ENCODE peak calls at places on chromosomes 6 and 20, in ten cellular contexts. One of them, this sample, is unnamed.

GRCh38 chr6:11025911-11026635 is 18.0 kb downstream of the ELOVL2 start:
- DNase-seq in astrocyte of the spinal cord: no peak
- DNase-seq in left colon: no peak
- DNase-seq in A549: no peak
- DNase-seq in NCI-H510A treated with DMSO at 0.1 percent for 48 hours: no peak
- DNase-seq in nucleus accumbens: no peak
- DNase-seq in stimulated activated CD4-positive, alpha-beta T cell treated with anti-CD3 and anti-CD28 coated beads, Interleukin-4, amount 100 ng/mL, for 1 hour: no peak
- DNase-seq in foreskin keratinocyte: no peak
- DNase-seq in EH: no peak
- DNase-seq in cortex of kidney: no peak
- DNase-seq in this sample: no peak

GRCh38 chr6:35735452-35735851 is 1.4 kb upstream of the ARMC12 start:
- DNase-seq in astrocyte of the spinal cord: no peak
- DNase-seq in left colon: peak
- DNase-seq in A549: no peak
- DNase-seq in NCI-H510A treated with DMSO at 0.1 percent for 48 hours: no peak
- DNase-seq in nucleus accumbens: no peak
- DNase-seq in stimulated activated CD4-positive, alpha-beta T cell treated with anti-CD3 and anti-CD28 coated beads, Interleukin-4, amount 100 ng/mL, for 1 hour: no peak
- DNase-seq in foreskin keratinocyte: no peak
- DNase-seq in EH: no peak
- DNase-seq in cortex of kidney: no peak
- DNase-seq in this sample: no peak

GRCh38 chr6:105601541-105602174 is 198.8 kb upstream of the PREP start:
- DNase-seq in astrocyte of the spinal cord: peak
- DNase-seq in left colon: peak
- DNase-seq in A549: peak
- DNase-seq in NCI-H510A treated with DMSO at 0.1 percent for 48 hours: no peak
- DNase-seq in nucleus accumbens: peak
- DNase-seq in stimulated activated CD4-positive, alpha-beta T cell treated with anti-CD3 and anti-CD28 coated beads, Interleukin-4, amount 100 ng/mL, for 1 hour: peak
- DNase-seq in foreskin keratinocyte: peak
- DNase-seq in EH: peak
- DNase-seq in cortex of kidney: no peak
- DNase-seq in this sample: no peak

GRCh38 chr20:9442858-9443257 is 71.5 kb upstream of the LAMP5 start:
- DNase-seq in astrocyte of the spinal cord: no peak
- DNase-seq in left colon: no peak
- DNase-seq in A549: no peak
- DNase-seq in NCI-H510A treated with DMSO at 0.1 percent for 48 hours: no peak
- DNase-seq in nucleus accumbens: no peak
- DNase-seq in stimulated activated CD4-positive, alpha-beta T cell treated with anti-CD3 and anti-CD28 coated beads, Interleukin-4, amount 100 ng/mL, for 1 hour: no peak
- DNase-seq in foreskin keratinocyte: no peak
- DNase-seq in EH: peak
- DNase-seq in cortex of kidney: no peak
- DNase-seq in this sample: no peak

GRCh38 chr6:152636675-152637421 is at the start of gene SYNE1:
- DNase-seq in astrocyte of the spinal cord: peak
- DNase-seq in left colon: no peak
- DNase-seq in A549: peak
- DNase-seq in NCI-H510A treated with DMSO at 0.1 percent for 48 hours: peak
- DNase-seq in nucleus accumbens: peak
- DNase-seq in stimulated activated CD4-positive, alpha-beta T cell treated with anti-CD3 and anti-CD28 coated beads, Interleukin-4, amount 100 ng/mL, for 1 hour: no peak
- DNase-seq in foreskin keratinocyte: no peak
- DNase-seq in EH: peak
- DNase-seq in cortex of kidney: no peak
- DNase-seq in this sample: no peak

GRCh38 chr6:141463237-141463977 is 669.3 kb upstream of the GJE1 start:
- DNase-seq in astrocyte of the spinal cord: peak
- DNase-seq in left colon: no peak
- DNase-seq in A549: no peak
- DNase-seq in NCI-H510A treated with DMSO at 0.1 percent for 48 hours: no peak
- DNase-seq in nucleus accumbens: no peak
- DNase-seq in stimulated activated CD4-positive, alpha-beta T cell treated with anti-CD3 and anti-CD28 coated beads, Interleukin-4, amount 100 ng/mL, for 1 hour: no peak
- DNase-seq in foreskin keratinocyte: no peak
- DNase-seq in EH: peak
- DNase-seq in cortex of kidney: no peak
- DNase-seq in this sample: no peak

GRCh38 chr20:57037689-57038088 is 228.8 kb downstream of the BMP7 start:
- DNase-seq in astrocyte of the spinal cord: no peak
- DNase-seq in left colon: no peak
- DNase-seq in A549: no peak
- DNase-seq in NCI-H510A treated with DMSO at 0.1 percent for 48 hours: no peak
- DNase-seq in nucleus accumbens: no peak
- DNase-seq in stimulated activated CD4-positive, alpha-beta T cell treated with anti-CD3 and anti-CD28 coated beads, Interleukin-4, amount 100 ng/mL, for 1 hour: no peak
- DNase-seq in foreskin keratinocyte: peak
- DNase-seq in EH: no peak
- DNase-seq in cortex of kidney: no peak
- DNase-seq in this sample: peak

GRCh38 chr6:34630040-34630439 is 66.5 kb downstream of the ILRUN start:
- DNase-seq in astrocyte of the spinal cord: peak
- DNase-seq in left colon: no peak
- DNase-seq in A549: peak
- DNase-seq in NCI-H510A treated with DMSO at 0.1 percent for 48 hours: no peak
- DNase-seq in nucleus accumbens: no peak
- DNase-seq in stimulated activated CD4-positive, alpha-beta T cell treated with anti-CD3 and anti-CD28 coated beads, Interleukin-4, amount 100 ng/mL, for 1 hour: no peak
- DNase-seq in foreskin keratinocyte: peak
- DNase-seq in EH: peak
- DNase-seq in cortex of kidney: no peak
- DNase-seq in this sample: no peak

GRCh38 chr6:130906736-130907381 is 79.7 kb downstream of the SMLR1 start:
- DNase-seq in astrocyte of the spinal cord: peak
- DNase-seq in left colon: no peak
- DNase-seq in A549: no peak
- DNase-seq in NCI-H510A treated with DMSO at 0.1 percent for 48 hours: no peak
- DNase-seq in nucleus accumbens: no peak
- DNase-seq in stimulated activated CD4-positive, alpha-beta T cell treated with anti-CD3 and anti-CD28 coated beads, Interleukin-4, amount 100 ng/mL, for 1 hour: no peak
- DNase-seq in foreskin keratinocyte: peak
- DNase-seq in EH: peak
- DNase-seq in cortex of kidney: no peak
- DNase-seq in this sample: no peak

GRCh38 chr20:21395666-21396044 is 1.7 kb downstream of the NKX2-4 start:
- DNase-seq in astrocyte of the spinal cord: no peak
- DNase-seq in left colon: no peak
- DNase-seq in A549: no peak
- DNase-seq in NCI-H510A treated with DMSO at 0.1 percent for 48 hours: no peak
- DNase-seq in nucleus accumbens: no peak
- DNase-seq in stimulated activated CD4-positive, alpha-beta T cell treated with anti-CD3 and anti-CD28 coated beads, Interleukin-4, amount 100 ng/mL, for 1 hour: peak
- DNase-seq in foreskin keratinocyte: no peak
- DNase-seq in EH: no peak
- DNase-seq in cortex of kidney: no peak
- DNase-seq in this sample: no peak

GRCh38 chr6:55636406-55637102 is 57.6 kb upstream of the HMGCLL1 start:
- DNase-seq in astrocyte of the spinal cord: peak
- DNase-seq in left colon: no peak
- DNase-seq in A549: peak
- DNase-seq in NCI-H510A treated with DMSO at 0.1 percent for 48 hours: peak
- DNase-seq in nucleus accumbens: no peak
- DNase-seq in stimulated activated CD4-positive, alpha-beta T cell treated with anti-CD3 and anti-CD28 coated beads, Interleukin-4, amount 100 ng/mL, for 1 hour: no peak
- DNase-seq in foreskin keratinocyte: peak
- DNase-seq in EH: peak
- DNase-seq in cortex of kidney: no peak
- DNase-seq in this sample: no peak

GRCh38 chr20:9838378-9839295 is at the start of gene PAK5:
- DNase-seq in astrocyte of the spinal cord: peak
- DNase-seq in left colon: no peak
- DNase-seq in A549: peak
- DNase-seq in NCI-H510A treated with DMSO at 0.1 percent for 48 hours: peak
- DNase-seq in nucleus accumbens: peak
- DNase-seq in stimulated activated CD4-positive, alpha-beta T cell treated with anti-CD3 and anti-CD28 coated beads, Interleukin-4, amount 100 ng/mL, for 1 hour: no peak
- DNase-seq in foreskin keratinocyte: no peak
- DNase-seq in EH: peak
- DNase-seq in cortex of kidney: no peak
- DNase-seq in this sample: no peak

GRCh38 chr20:36470482-36471062 is 70.7 kb upstream of the MYL9 start:
- DNase-seq in astrocyte of the spinal cord: no peak
- DNase-seq in left colon: no peak
- DNase-seq in A549: no peak
- DNase-seq in NCI-H510A treated with DMSO at 0.1 percent for 48 hours: peak
- DNase-seq in nucleus accumbens: no peak
- DNase-seq in stimulated activated CD4-positive, alpha-beta T cell treated with anti-CD3 and anti-CD28 coated beads, Interleukin-4, amount 100 ng/mL, for 1 hour: no peak
- DNase-seq in foreskin keratinocyte: no peak
- DNase-seq in EH: no peak
- DNase-seq in cortex of kidney: no peak
- DNase-seq in this sample: peak

GRCh38 chr6:34791164-34791841 is 580 bp upstream of the BLTP3A start:
- DNase-seq in astrocyte of the spinal cord: peak
- DNase-seq in left colon: peak
- DNase-seq in A549: peak
- DNase-seq in NCI-H510A treated with DMSO at 0.1 percent for 48 hours: peak
- DNase-seq in nucleus accumbens: peak
- DNase-seq in stimulated activated CD4-positive, alpha-beta T cell treated with anti-CD3 and anti-CD28 coated beads, Interleukin-4, amount 100 ng/mL, for 1 hour: peak
- DNase-seq in foreskin keratinocyte: peak
- DNase-seq in EH: peak
- DNase-seq in cortex of kidney: no peak
- DNase-seq in this sample: peak

GRCh38 chr6:165972139-165972802 is 195.4 kb downstream of the TBXT start:
- DNase-seq in astrocyte of the spinal cord: no peak
- DNase-seq in left colon: no peak
- DNase-seq in A549: no peak
- DNase-seq in NCI-H510A treated with DMSO at 0.1 percent for 48 hours: no peak
- DNase-seq in nucleus accumbens: no peak
- DNase-seq in stimulated activated CD4-positive, alpha-beta T cell treated with anti-CD3 and anti-CD28 coated beads, Interleukin-4, amount 100 ng/mL, for 1 hour: no peak
- DNase-seq in foreskin keratinocyte: no peak
- DNase-seq in EH: no peak
- DNase-seq in cortex of kidney: no peak
- DNase-seq in this sample: no peak

GRCh38 chr6:44446626-44447297 is 59.3 kb downstream of the CDC5L start:
- DNase-seq in astrocyte of the spinal cord: peak
- DNase-seq in left colon: no peak
- DNase-seq in A549: no peak
- DNase-seq in NCI-H510A treated with DMSO at 0.1 percent for 48 hours: no peak
- DNase-seq in nucleus accumbens: no peak
- DNase-seq in stimulated activated CD4-positive, alpha-beta T cell treated with anti-CD3 and anti-CD28 coated beads, Interleukin-4, amount 100 ng/mL, for 1 hour: no peak
- DNase-seq in foreskin keratinocyte: peak
- DNase-seq in EH: peak
- DNase-seq in cortex of kidney: no peak
- DNase-seq in this sample: no peak

GRCh38 chr6:16324184-16324583 is 85.8 kb downstream of the GMPR start:
- DNase-seq in astrocyte of the spinal cord: no peak
- DNase-seq in left colon: no peak
- DNase-seq in A549: no peak
- DNase-seq in NCI-H510A treated with DMSO at 0.1 percent for 48 hours: no peak
- DNase-seq in nucleus accumbens: no peak
- DNase-seq in stimulated activated CD4-positive, alpha-beta T cell treated with anti-CD3 and anti-CD28 coated beads, Interleukin-4, amount 100 ng/mL, for 1 hour: no peak
- DNase-seq in foreskin keratinocyte: no peak
- DNase-seq in EH: no peak
- DNase-seq in cortex of kidney: no peak
- DNase-seq in this sample: no peak

GRCh38 chr6:89596056-89596455 is 42.5 kb downstream of the LYRM2 start:
- DNase-seq in astrocyte of the spinal cord: no peak
- DNase-seq in left colon: no peak
- DNase-seq in A549: no peak
- DNase-seq in NCI-H510A treated with DMSO at 0.1 percent for 48 hours: no peak
- DNase-seq in nucleus accumbens: no peak
- DNase-seq in stimulated activated CD4-positive, alpha-beta T cell treated with anti-CD3 and anti-CD28 coated beads, Interleukin-4, amount 100 ng/mL, for 1 hour: no peak
- DNase-seq in foreskin keratinocyte: no peak
- DNase-seq in EH: no peak
- DNase-seq in cortex of kidney: no peak
- DNase-seq in this sample: no peak

GRCh38 chr20:32877507-32877906 is 18.8 kb downstream of the EFCAB8 start:
- DNase-seq in astrocyte of the spinal cord: peak
- DNase-seq in left colon: peak
- DNase-seq in A549: no peak
- DNase-seq in NCI-H510A treated with DMSO at 0.1 percent for 48 hours: no peak
- DNase-seq in nucleus accumbens: no peak
- DNase-seq in stimulated activated CD4-positive, alpha-beta T cell treated with anti-CD3 and anti-CD28 coated beads, Interleukin-4, amount 100 ng/mL, for 1 hour: no peak
- DNase-seq in foreskin keratinocyte: no peak
- DNase-seq in EH: peak
- DNase-seq in cortex of kidney: no peak
- DNase-seq in this sample: no peak

GRCh38 chr6:6986373-6986772 is 121.4 kb upstream of the RREB1 start:
- DNase-seq in astrocyte of the spinal cord: no peak
- DNase-seq in left colon: no peak
- DNase-seq in A549: no peak
- DNase-seq in NCI-H510A treated with DMSO at 0.1 percent for 48 hours: no peak
- DNase-seq in nucleus accumbens: no peak
- DNase-seq in stimulated activated CD4-positive, alpha-beta T cell treated with anti-CD3 and anti-CD28 coated beads, Interleukin-4, amount 100 ng/mL, for 1 hour: no peak
- DNase-seq in foreskin keratinocyte: no peak
- DNase-seq in EH: no peak
- DNase-seq in cortex of kidney: no peak
- DNase-seq in this sample: no peak

GRCh38 chr6:33914519-33915120 is 110.8 kb upstream of the MLN start:
- DNase-seq in astrocyte of the spinal cord: no peak
- DNase-seq in left colon: no peak
- DNase-seq in A549: no peak
- DNase-seq in NCI-H510A treated with DMSO at 0.1 percent for 48 hours: no peak
- DNase-seq in nucleus accumbens: no peak
- DNase-seq in stimulated activated CD4-positive, alpha-beta T cell treated with anti-CD3 and anti-CD28 coated beads, Interleukin-4, amount 100 ng/mL, for 1 hour: peak
- DNase-seq in foreskin keratinocyte: no peak
- DNase-seq in EH: no peak
- DNase-seq in cortex of kidney: no peak
- DNase-seq in this sample: peak

GRCh38 chr20:44579313-44580090 is 2.9 kb upstream of the PKIG start:
- DNase-seq in astrocyte of the spinal cord: no peak
- DNase-seq in left colon: no peak
- DNase-seq in A549: no peak
- DNase-seq in NCI-H510A treated with DMSO at 0.1 percent for 48 hours: no peak
- DNase-seq in nucleus accumbens: no peak
- DNase-seq in stimulated activated CD4-positive, alpha-beta T cell treated with anti-CD3 and anti-CD28 coated beads, Interleukin-4, amount 100 ng/mL, for 1 hour: no peak
- DNase-seq in foreskin keratinocyte: no peak
- DNase-seq in EH: no peak
- DNase-seq in cortex of kidney: no peak
- DNase-seq in this sample: no peak

GRCh38 chr6:110097443-110097842 is 82.0 kb downstream of the WASF1 start:
- DNase-seq in astrocyte of the spinal cord: peak
- DNase-seq in left colon: no peak
- DNase-seq in A549: no peak
- DNase-seq in NCI-H510A treated with DMSO at 0.1 percent for 48 hours: no peak
- DNase-seq in nucleus accumbens: no peak
- DNase-seq in stimulated activated CD4-positive, alpha-beta T cell treated with anti-CD3 and anti-CD28 coated beads, Interleukin-4, amount 100 ng/mL, for 1 hour: no peak
- DNase-seq in foreskin keratinocyte: no peak
- DNase-seq in EH: no peak
- DNase-seq in cortex of kidney: no peak
- DNase-seq in this sample: no peak

GRCh38 chr6:53894086-53894485 is 99.3 kb downstream of the LRRC1 start:
- DNase-seq in astrocyte of the spinal cord: peak
- DNase-seq in left colon: no peak
- DNase-seq in A549: no peak
- DNase-seq in NCI-H510A treated with DMSO at 0.1 percent for 48 hours: peak
- DNase-seq in nucleus accumbens: no peak
- DNase-seq in stimulated activated CD4-positive, alpha-beta T cell treated with anti-CD3 and anti-CD28 coated beads, Interleukin-4, amount 100 ng/mL, for 1 hour: peak
- DNase-seq in foreskin keratinocyte: peak
- DNase-seq in EH: peak
- DNase-seq in cortex of kidney: no peak
- DNase-seq in this sample: no peak

GRCh38 chr20:20759132-20759531 is 46.7 kb upstream of the RALGAPA2 start:
- DNase-seq in astrocyte of the spinal cord: no peak
- DNase-seq in left colon: peak
- DNase-seq in A549: no peak
- DNase-seq in NCI-H510A treated with DMSO at 0.1 percent for 48 hours: no peak
- DNase-seq in nucleus accumbens: no peak
- DNase-seq in stimulated activated CD4-positive, alpha-beta T cell treated with anti-CD3 and anti-CD28 coated beads, Interleukin-4, amount 100 ng/mL, for 1 hour: no peak
- DNase-seq in foreskin keratinocyte: no peak
- DNase-seq in EH: no peak
- DNase-seq in cortex of kidney: no peak
- DNase-seq in this sample: no peak